ENCODE peak calls at places on chromosomes 5 and 9, in five cellular contexts. R is psoas muscle, L is breast epithelium, J is heart left ventricle, T is HepG2. V is an unnamed sample.

GRCh38 chr5:169567079-169567478 is 16.5 kb upstream of the SPDL1 start:
- DNase-seq in L (no peak), T (no peak), J (no peak), R (no peak), V (no peak)

GRCh38 chr9:86287013-86287412 is 4.7 kb upstream of the ISCA1 start:
- DNase-seq in R (no peak), T (peak), L (no peak), J (no peak), V (no peak)

GRCh38 chr5:76579166-76579765 is 43.9 kb downstream of the F2RL2 start:
- DNase-seq in J (no peak), R (no peak), L (no peak), T (no peak), V (no peak)

GRCh38 chr9:13569706-13570423 is 290.4 kb upstream of the MPDZ start:
- DNase-seq in R (no peak), L (no peak), J (no peak), T (no peak), V (no peak)

GRCh38 chr5:180808461-180809000 is 5.9 kb upstream of the MGAT1 start:
- DNase-seq in L (no peak), J (no peak), R (no peak), T (peak), V (no peak)

GRCh38 chr5:149636861-149637246 is 55.6 kb downstream of the ARHGEF37 start:
- DNase-seq in T (peak), J (no peak), R (no peak), L (no peak), V (no peak)

GRCh38 chr5:76733049-76733417 is 17.1 kb downstream of the F2R start:
- DNase-seq in L (no peak), R (no peak), J (no peak), T (no peak), V (no peak)

GRCh38 chr5:119378075-119378699 is 22.4 kb downstream of the TNFAIP8 start:
- DNase-seq in T (no peak), J (no peak), R (no peak), L (no peak), V (no peak)

GRCh38 chr5:87190041-87190440 is 77.6 kb upstream of the RASA1 start:
- DNase-seq in J (no peak), T (no peak), L (no peak), R (no peak), V (no peak)

GRCh38 chr9:76219555-76220151 is 174.6 kb downstream of the RFK start:
- DNase-seq in T (no peak), R (no peak), J (no peak), L (no peak), V (no peak)

GRCh38 chr5:131209506-131210191 is 38.9 kb downstream of the LYRM7 start:
- DNase-seq in L (no peak), T (no peak), J (no peak), R (no peak), V (no peak)

GRCh38 chr5:102767864-102768263 is 12.8 kb downstream of the PAM start:
- DNase-seq in T (no peak), R (no peak), J (no peak), L (no peak), V (no peak)

GRCh38 chr9:73684601-73685000 is 532.9 kb downstream of the ANXA1 start:
- DNase-seq in J (no peak), T (no peak), R (no peak), L (no peak), V (no peak)

GRCh38 chr9:111405701-111406100 is 75.7 kb upstream of the OR2K2 start:
- DNase-seq in T (no peak), R (no peak), L (no peak), J (no peak), V (no peak)

GRCh38 chr9:93002700-93003099 is 55.4 kb downstream of the FGD3 start:
- DNase-seq in R (no peak), L (peak), J (no peak), T (no peak), V (no peak)

GRCh38 chr9:13478235-13478634 is 198.7 kb upstream of the MPDZ start:
- DNase-seq in R (no peak), J (no peak), L (no peak), T (no peak), V (no peak)

GRCh38 chr5:179354305-179354882 is 9.1 kb upstream of the ADAMTS2 start:
- DNase-seq in R (no peak), T (no peak), L (no peak), J (no peak), V (no peak)

GRCh38 chr5:33582417-33582816 is 141.7 kb downstream of the TARS1 start:
- DNase-seq in R (no peak), J (no peak), T (peak), L (no peak), V (no peak)

GRCh38 chr5:76813982-76814562 is 4.8 kb upstream of the F2RL1 start:
- DNase-seq in R (no peak), T (peak), J (no peak), L (no peak), V (no peak)

GRCh38 chr5:176901260-176902101 is 2.3 kb upstream of the HK3 start:
- DNase-seq in J (no peak), R (no peak), T (no peak), L (peak), V (no peak)

GRCh38 chr9:73155968-73156592 is 4.4 kb downstream of the ANXA1 start:
- DNase-seq in T (no peak), L (no peak), R (no peak), J (no peak), V (no peak)

GRCh38 chr9:94870465-94870792 is 143.9 kb downstream of the AOPEP start:
- DNase-seq in J (peak), L (no peak), T (no peak), R (no peak), V (no peak)

GRCh38 chr5:121199238-121199999 is 652.3 kb upstream of the FTMT start:
- DNase-seq in R (no peak), J (no peak), T (no peak), L (no peak), V (no peak)

GRCh38 chr5:154740483-154740882 is 14.7 kb upstream of the LARP1 start:
- DNase-seq in T (no peak), J (peak), R (peak), L (no peak), V (no peak)

GRCh38 chr5:111079846-111080245 is 8.3 kb downstream of the TSLP start:
- DNase-seq in T (no peak), R (no peak), J (no peak), L (no peak), V (no peak)

GRCh38 chr9:26324787-26325186 is 567.8 kb downstream of the CAAP1 start:
- DNase-seq in L (no peak), R (no peak), T (no peak), J (no peak), V (no peak)

GRCh38 chr9:22529426-22530199 is 83.0 kb downstream of the DMRTA1 start:
- DNase-seq in J (no peak), T (no peak), R (no peak), L (no peak), V (no peak)

GRCh38 chr9:250039-250438 is 35.4 kb downstream of the DOCK8 start:
- DNase-seq in T (no peak), R (no peak), J (no peak), L (no peak), V (no peak)

GRCh38 chr5:112694853-112695709 is 42.6 kb upstream of the APC start:
- DNase-seq in J (no peak), L (no peak), R (no peak), T (no peak), V (no peak)

GRCh38 chr5:83718195-83718825 is 2.3 kb downstream of the HAPLN1 start:
- DNase-seq in T (peak), R (no peak), L (no peak), J (no peak), V (no peak)

GRCh38 chr5:21219255-21219654 is 1231.3 kb upstream of the CDH18 start:
- DNase-seq in J (no peak), L (no peak), T (no peak), R (no peak), V (no peak)

GRCh38 chr9:5562806-5563416 is 52.6 kb downstream of the PDCD1LG2 start:
- DNase-seq in L (no peak), R (no peak), J (no peak), T (no peak), V (no peak)

GRCh38 chr9:113638916-113639315 is 175.4 kb downstream of the RGS3 start:
- DNase-seq in T (no peak), R (no peak), J (no peak), L (no peak), V (no peak)

GRCh38 chr5:97071101-97071500 is 71.3 kb downstream of the LIX1 start:
- DNase-seq in T (no peak), R (no peak), J (no peak), L (no peak), V (no peak)

GRCh38 chr9:100066539-100066938 is 32.3 kb downstream of the ERP44 start:
- DNase-seq in L (no peak), J (peak), R (no peak), T (no peak), V (no peak)

GRCh38 chr9:133090187-133090586 is 28.4 kb downstream of the CEL start:
- DNase-seq in T (no peak), L (no peak), R (no peak), J (no peak), V (no peak)

GRCh38 chr5:174581483-174581882 is 142.9 kb upstream of the MSX2 start:
- DNase-seq in J (no peak), R (no peak), T (peak), L (no peak), V (no peak)

GRCh38 chr9:96674914-96675538 is 19.9 kb upstream of the PRXL2C start:
- DNase-seq in J (no peak), L (no peak), R (no peak), T (no peak), V (no peak)

GRCh38 chr5:6700686-6701355 is 12.4 kb upstream of the TENT4A start:
- DNase-seq in J (no peak), R (no peak), T (no peak), L (no peak), V (no peak)

DNA sequence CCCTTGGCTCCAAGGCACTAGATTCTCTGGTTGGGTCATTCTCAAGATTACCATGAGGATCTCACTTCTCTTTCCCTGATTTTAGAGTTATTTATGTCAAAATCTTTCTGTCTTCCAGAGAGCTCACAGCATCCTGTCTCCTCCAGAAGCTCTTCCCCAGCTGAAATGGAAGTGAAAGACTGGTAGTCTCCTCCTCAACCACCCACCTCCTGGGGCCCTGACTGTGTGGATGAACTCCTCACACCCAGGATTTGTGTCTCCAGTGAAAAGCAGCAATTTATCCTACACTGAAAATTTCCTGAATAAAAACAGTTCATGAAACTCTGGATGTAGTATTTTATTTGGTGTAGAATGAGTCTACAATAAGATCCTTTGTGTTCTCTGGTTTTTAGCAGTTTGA is 12.0 kb upstream of the ZNF366 start:
- DNase-seq in R (no peak), L (no peak), T (no peak), J (no peak), V (no peak)
- H3K27ac ChIP-seq in R (peak), L (no peak), T (no peak), J (peak), V (peak)

GRCh38 chr5:141826674-141827073 is 51.5 kb downstream of the PCDH1 start:
- DNase-seq in L (no peak), T (no peak), R (peak), J (peak), V (no peak)

GRCh38 chr5:141825836-141826560 is 52.2 kb downstream of the PCDH1 start:
- DNase-seq in J (no peak), R (no peak), L (no peak), T (no peak), V (no peak)

GRCh38 chr5:141823056-141823455 is 55.2 kb downstream of the PCDH1 start:
- DNase-seq in J (no peak), L (no peak), T (no peak), R (no peak), V (no peak)

GRCh38 chr5:141825241-141825671 is 53.0 kb downstream of the PCDH1 start:
- DNase-seq in T (no peak), R (no peak), J (no peak), L (no peak), V (no peak)

GRCh38 chr5:141824717-141825116 is 53.5 kb downstream of the PCDH1 start:
- DNase-seq in L (no peak), T (no peak), R (no peak), J (no peak), V (no peak)
- H3K4me3 ChIP-seq in L (no peak), T (no peak), R (no peak), J (no peak), V (no peak)

DNA sequence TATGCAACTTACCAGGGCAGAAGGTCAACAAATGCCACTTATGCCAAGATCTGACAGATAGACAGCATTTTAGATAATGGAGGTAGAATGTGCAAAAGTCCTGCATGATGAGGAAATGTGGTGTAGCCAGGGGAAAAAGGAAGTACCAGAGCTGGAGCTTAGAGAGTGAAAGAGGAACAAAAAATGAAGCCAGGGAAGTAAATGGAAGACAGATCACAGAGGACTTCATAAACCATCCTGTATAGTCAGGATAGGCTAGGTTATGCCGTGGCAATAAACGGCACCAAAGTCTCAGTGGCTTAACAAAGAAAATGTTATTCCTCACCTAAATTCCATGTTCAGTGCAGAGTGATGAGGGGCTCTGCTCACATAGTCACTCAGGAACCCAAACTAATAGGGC is 70.1 kb downstream of the SH3RF2 start:
- DNase-seq in L (no peak), R (no peak), J (no peak), T (no peak), V (no peak)
- H3K27ac ChIP-seq in L (no peak), R (no peak), J (no peak), T (no peak), V (no peak)

DNA sequence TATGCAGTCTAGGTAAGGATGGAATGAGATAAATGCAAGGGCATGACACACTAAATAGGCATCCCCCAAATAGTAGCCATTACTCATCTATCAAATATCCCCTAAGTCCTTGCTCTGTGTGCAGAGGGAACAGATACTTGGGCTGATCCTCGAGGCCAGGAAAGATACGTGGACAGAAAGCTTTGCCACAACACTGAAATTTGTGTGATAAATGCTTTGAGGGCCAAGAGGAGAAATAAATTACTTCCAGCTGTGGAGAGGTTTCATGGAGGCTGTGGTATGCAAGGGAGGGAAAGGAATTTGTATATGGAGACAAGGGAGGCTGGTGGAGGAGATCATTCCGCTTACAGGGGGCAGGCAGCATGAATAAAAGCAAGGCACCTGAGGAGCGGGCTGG is 18.5 kb downstream of the ATOX1 start:
- DNase-seq in L (no peak), T (no peak), R (no peak), J (no peak), V (no peak)
- H3K4me3 ChIP-seq in L (no peak), T (no peak), R (peak), J (no peak), V (no peak)

DNA sequence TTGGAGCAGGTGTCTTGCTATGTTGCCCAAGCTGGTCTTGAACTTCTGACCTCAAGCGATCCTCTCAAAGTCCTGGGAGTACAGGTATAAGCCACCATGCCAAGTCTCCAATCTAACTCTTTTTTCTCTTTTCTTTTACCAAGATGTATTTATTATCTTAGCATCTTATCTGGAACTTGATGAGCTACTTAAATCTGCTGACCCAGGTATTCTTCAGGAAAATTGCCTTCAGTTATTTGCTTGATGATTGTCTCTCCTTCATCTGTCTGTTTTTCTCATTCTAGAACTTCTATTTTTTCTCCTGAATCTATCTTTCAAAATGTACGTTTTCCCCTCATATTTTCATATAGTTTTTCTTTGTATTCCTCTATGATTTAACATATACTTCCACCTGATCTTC is 158.2 kb upstream of the DMAC1 start:
- DNase-seq in R (no peak), J (no peak), L (no peak), T (no peak), V (no peak)
- H3K27ac ChIP-seq in R (no peak), J (no peak), L (no peak), T (no peak), V (no peak)

V was measured in lower lobe of right lung.